ENCODE peak calls at places on chromosome 2, in nine cellular contexts. D is PC-3, C is A549, M is fibroblast of villous mesenchyme, J is cardiac fibroblast, V is upper lobe of right lung, Y is fibroblast of lung, B is upper lobe of left lung, O is adrenal gland. F is an unnamed sample.

GRCh38 chr2:43023791-43024514 is 202.5 kb downstream of the ZFP36L2 start:
- DNase-seq in D (no peak), C (no peak), M (no peak), J (no peak), V (no peak), Y (no peak), B (no peak), O (no peak), F (no peak)

GRCh38 chr2:100683231-100683630 is 120.4 kb downstream of the PDCL3 start:
- DNase-seq in D (no peak), C (no peak), M (no peak), J (no peak), V (no peak), Y (no peak), B (no peak), O (no peak), F (no peak)

GRCh38 chr2:173146590-173146989 is 70.9 kb downstream of the MAP3K20 start:
- DNase-seq in D (peak), C (no peak), M (no peak), J (peak), V (no peak), Y (peak), B (no peak), O (no peak), F (peak)

GRCh38 chr2:64644240-64645013 is 9.3 kb downstream of the SERTAD2 start:
- DNase-seq in D (peak), C (peak), M (peak), J (peak), V (peak), Y (peak), B (peak), O (peak), F (peak)

GRCh38 chr2:85838181-85838580 is 50.6 kb downstream of the ST3GAL5 start:
- DNase-seq in D (no peak), C (peak), M (no peak), J (peak), V (no peak), Y (no peak), B (no peak), O (no peak), F (peak)

GRCh38 chr2:226216578-226216977 is 583.0 kb downstream of the IRS1 start:
- DNase-seq in D (no peak), C (no peak), M (no peak), J (no peak), V (no peak), Y (no peak), B (no peak), O (no peak), F (no peak)

GRCh38 chr2:56534321-56534720 is 350.5 kb downstream of the CCDC85A start:
- DNase-seq in D (no peak), C (no peak), M (peak), J (peak), V (no peak), Y (peak), B (no peak), O (no peak), F (no peak)

GRCh38 chr2:100889286-100889685 is 69.3 kb downstream of the NPAS2 start:
- DNase-seq in D (no peak), C (no peak), M (no peak), J (no peak), V (no peak), Y (no peak), B (no peak), O (no peak), F (no peak)

GRCh38 chr2:218883491-218884490 is 3.1 kb downstream of the WNT10A start:
- DNase-seq in D (no peak), C (no peak), M (no peak), J (no peak), V (peak), Y (no peak), B (peak), O (no peak), F (no peak)

GRCh38 chr2:96175951-96176350 is 30.7 kb upstream of the DUSP2 start:
- DNase-seq in D (no peak), C (no peak), M (peak), J (peak), V (no peak), Y (peak), B (no peak), O (peak), F (peak)

GRCh38 chr2:15939556-15939853 is 845 bp upstream of the MYCN start:
- DNase-seq in D (peak), C (no peak), M (no peak), J (no peak), V (peak), Y (peak), B (peak), O (no peak), F (no peak)

GRCh38 chr2:15941483-15941853 is 1.1 kb downstream of the MYCN start:
- DNase-seq in D (no peak), C (no peak), M (no peak), J (no peak), V (no peak), Y (no peak), B (peak), O (no peak), F (no peak)

GRCh38 chr2:15940661-15941482 is 522 bp downstream of the MYCN start:
- DNase-seq in D (no peak), C (peak), M (no peak), J (no peak), V (no peak), Y (no peak), B (peak), O (no peak), F (no peak)

GRCh38 chr2:15938803-15939555 is 1.4 kb upstream of the MYCN start:
- DNase-seq in D (no peak), C (no peak), M (no peak), J (no peak), V (no peak), Y (no peak), B (no peak), O (no peak), F (no peak)

GRCh38 chr2:15939854-15940660 is at the start of gene MYCN:
- DNase-seq in D (no peak), C (peak), M (peak), J (peak), V (no peak), Y (no peak), B (peak), O (peak), F (peak)
- TF ChIP-seq CTCF in D (peak), C (peak), M (peak), J (no peak), V (no peak), Y (no peak), B (peak), O (peak), F (peak)

GRCh38 chr2:55027226-55027625 is 23.0 kb downstream of the RTN4 start:
- DNase-seq in D (no peak), C (no peak), M (no peak), J (no peak), V (no peak), Y (no peak), B (no peak), O (no peak), F (no peak)

GRCh38 chr2:55025082-55025481 is 25.2 kb downstream of the RTN4 start:
- DNase-seq in D (no peak), C (no peak), M (no peak), J (no peak), V (no peak), Y (no peak), B (no peak), O (no peak), F (peak)

GRCh38 chr2:55022486-55022885 is 27.8 kb downstream of the RTN4 start:
- DNase-seq in D (no peak), C (no peak), M (no peak), J (no peak), V (no peak), Y (no peak), B (no peak), O (no peak), F (no peak)

GRCh38 chr2:55026202-55026601 is 24.0 kb downstream of the RTN4 start:
- DNase-seq in D (no peak), C (no peak), M (peak), J (peak), V (no peak), Y (no peak), B (no peak), O (no peak), F (peak)

DNA sequence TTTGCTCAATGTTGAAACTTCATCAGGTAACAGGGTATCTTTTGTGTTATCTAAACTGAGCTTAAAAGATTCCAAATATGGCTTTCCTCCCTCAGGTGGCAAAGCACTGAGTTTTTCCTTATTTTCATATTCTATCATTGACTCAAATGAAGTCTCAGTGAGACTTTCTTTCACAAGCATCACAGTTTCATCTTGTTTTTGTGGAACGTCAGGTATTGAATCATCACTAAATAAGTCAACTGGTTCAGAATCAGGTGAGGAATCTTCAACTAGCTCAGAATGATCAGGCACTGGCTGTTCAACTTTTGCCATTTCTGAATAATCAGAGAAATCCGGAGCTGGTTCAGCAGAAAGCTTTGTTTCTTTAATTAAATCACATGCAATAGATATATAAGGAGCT is 24.6 kb downstream of the RTN4 start:
- DNase-seq in D (no peak), C (no peak), M (no peak), J (no peak), V (no peak), Y (no peak), B (no peak), O (no peak), F (no peak)
- H3K4me3 ChIP-seq in D (no peak), C (no peak), M (no peak), J (no peak), V (no peak), Y (no peak), B (no peak), O (no peak), F (no peak)

GRCh38 chr2:179990676-179991317 is 16.3 kb downstream of the CWC22 start:
- DNase-seq in D (no peak), C (no peak), M (no peak), J (no peak), V (no peak), Y (no peak), B (no peak), O (no peak), F (no peak)

GRCh38 chr2:179987916-179988315 is 19.2 kb downstream of the CWC22 start:
- DNase-seq in D (no peak), C (no peak), M (no peak), J (no peak), V (no peak), Y (no peak), B (peak), O (no peak), F (no peak)

GRCh38 chr2:179995735-179996134 is 11.4 kb downstream of the CWC22 start:
- DNase-seq in D (no peak), C (no peak), M (no peak), J (no peak), V (no peak), Y (no peak), B (no peak), O (no peak), F (no peak)

DNA sequence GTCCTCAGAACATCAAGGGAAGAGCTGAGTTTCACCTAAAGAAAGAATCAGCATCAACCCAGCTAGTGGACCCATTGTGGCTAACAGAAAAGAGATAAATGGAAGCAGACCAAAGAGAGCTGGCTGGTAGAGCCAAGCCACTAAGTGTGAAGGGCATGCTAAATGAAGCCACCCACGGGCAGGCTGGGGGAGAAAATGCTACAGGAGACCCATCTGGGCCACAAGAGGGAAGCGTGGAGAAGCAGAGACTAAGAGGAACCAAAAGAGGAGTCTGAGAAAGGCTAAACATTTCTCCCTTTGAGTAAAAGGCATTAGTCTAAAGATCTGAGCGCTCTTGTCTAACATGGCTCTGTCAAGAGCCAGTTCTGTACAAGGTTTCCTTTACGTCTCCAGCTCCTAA is 15.8 kb downstream of the CWC22 start:
- DNase-seq in D (peak), C (no peak), M (no peak), J (no peak), V (no peak), Y (no peak), B (no peak), O (no peak), F (peak)
- TF ChIP-seq CTCF in D (peak), C (no peak), M (no peak), J (peak), V (no peak), Y (peak), B (no peak), O (no peak), F (peak)

DNA sequence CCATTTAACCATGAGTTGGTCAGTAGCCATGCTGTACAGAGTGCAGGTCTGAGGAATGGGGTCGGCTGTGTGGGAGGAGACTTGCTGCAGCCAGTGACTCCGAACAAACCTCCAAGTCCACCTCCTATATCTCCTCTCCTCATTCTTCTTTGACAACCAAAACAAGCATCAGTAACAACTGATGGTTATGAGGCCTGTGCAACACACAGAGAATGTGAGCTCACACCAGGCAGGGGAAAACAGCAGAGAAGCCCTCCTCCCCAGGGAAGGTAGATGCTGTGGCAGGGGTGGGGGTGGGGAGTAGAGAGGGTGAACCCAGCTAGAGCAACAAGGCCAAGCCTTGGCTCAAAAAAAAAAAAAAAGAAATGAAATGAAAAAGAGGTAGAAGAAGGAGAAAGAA is 12.3 kb upstream of the CNGA3 start:
- DNase-seq in D (no peak), C (no peak), M (no peak), J (peak), V (no peak), Y (peak), B (no peak), O (no peak), F (peak)
- H3K4me3 ChIP-seq in D (peak), C (no peak), M (no peak), J (no peak), V (no peak), Y (no peak), B (no peak), O (no peak), F (no peak)

DNA sequence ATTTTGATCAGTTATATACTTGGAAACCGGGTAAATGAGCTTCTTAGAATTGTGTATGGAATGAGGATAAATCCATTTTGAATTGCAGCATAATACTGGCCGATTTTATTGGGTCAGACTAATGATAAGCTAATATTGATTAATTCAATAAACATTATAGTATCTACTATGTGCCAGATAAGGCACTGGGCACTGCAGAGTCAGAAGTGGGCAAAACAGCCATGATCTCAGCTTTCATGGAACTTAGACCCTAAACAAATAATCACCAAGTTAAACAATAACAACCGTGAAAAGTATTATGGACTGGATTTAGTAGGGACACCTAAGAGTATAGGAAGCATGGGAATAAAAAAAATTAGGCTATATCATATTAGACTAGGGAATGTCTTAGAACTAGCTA is 297.0 kb upstream of the PKDCC start:
- DNase-seq in D (no peak), C (no peak), M (no peak), J (no peak), V (no peak), Y (no peak), B (no peak), O (no peak), F (no peak)
- TF ChIP-seq CTCF in D (no peak), C (no peak), M (no peak), J (no peak), V (no peak), Y (no peak), B (no peak), O (no peak), F (no peak)

DNA sequence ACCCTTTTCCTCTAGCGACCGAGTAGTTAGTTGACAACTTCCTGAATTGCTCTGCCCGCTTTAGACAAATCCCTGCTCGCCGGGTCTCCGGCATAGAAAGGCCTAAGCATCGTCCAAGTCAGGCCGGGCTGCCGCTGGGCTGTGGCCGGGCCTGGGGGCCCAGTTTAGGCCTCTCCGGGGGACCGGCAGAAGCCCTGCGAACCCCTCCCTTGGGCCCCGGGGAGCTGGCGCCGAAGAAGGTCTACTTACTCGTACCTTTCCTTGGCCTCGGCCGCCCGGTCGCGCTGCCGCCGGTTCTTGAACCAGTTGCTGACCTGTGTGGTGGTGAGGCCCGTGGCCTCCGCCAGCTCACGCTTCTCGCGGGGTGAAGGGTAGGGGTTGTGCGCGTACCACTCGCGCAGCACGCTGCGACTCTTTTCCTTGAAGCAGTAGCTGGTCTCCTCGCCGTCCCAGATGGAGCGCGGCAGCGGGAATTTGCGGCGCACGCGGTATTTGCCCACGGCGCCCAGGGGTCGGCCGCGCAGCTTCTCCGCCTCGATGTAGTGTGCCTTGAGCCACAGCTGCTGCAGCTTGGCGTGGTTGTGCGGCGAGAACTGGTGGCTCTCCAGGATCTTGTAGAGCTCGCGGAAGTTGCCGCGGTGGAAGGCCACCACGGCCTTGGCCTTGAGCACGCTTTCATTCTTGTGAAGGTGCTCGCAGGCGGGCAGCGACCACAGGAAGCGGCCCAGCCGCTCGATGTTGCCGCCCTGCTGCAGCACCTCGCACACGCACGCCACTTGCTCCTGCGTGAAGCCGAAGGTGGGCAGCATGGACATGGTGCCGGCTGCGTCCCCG is 739 bp downstream of the SIX2 start:
- DNase-seq in D (peak), C (no peak), M (no peak), J (peak), V (peak), Y (peak), B (peak), O (no peak), F (no peak)
- H3K4me3 ChIP-seq in D (peak), C (no peak), M (peak), J (peak), V (peak), Y (no peak), B (no peak), O (peak), F (peak)

DNA sequence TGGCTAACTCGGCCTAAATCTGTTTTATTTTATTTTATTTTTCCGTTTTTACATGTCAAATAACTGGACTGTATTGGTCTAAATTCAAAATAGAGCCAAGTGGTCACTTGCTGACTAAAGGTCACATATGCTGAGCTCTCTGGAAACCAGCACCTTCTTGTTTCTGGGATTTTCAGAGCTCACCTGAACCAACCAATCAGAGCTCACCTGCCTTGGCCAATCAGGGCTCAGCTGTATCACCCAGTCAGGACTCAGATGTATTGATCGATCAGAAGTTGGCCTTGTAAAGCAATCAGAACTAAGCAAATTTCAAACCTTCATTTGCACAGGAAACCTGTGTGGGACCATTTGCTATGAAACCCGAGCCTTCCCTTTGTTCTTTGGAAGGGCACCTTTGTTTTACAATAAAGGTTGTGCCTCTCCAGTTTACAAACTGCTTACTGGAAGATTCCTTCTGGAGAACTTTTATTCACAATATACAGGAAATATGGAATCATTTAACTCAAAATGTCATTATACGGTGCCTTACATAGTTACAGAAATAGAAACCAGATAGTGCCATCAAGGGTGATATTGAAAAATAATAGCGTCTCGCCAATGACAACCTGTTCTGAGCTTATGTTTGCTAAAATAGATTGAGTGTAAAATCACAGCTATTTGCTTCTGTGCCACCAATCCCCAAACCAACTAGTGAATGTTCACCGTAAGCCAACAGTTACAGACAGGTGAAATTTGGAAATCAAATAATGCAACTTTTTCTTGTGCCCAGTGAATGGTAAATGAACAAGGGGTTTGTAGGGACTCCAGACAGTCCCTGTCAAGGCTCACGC is 17.3 kb upstream of the PSD4 start:
- DNase-seq in D (peak), C (no peak), M (no peak), J (no peak), V (no peak), Y (no peak), B (no peak), O (no peak), F (no peak)
- TF ChIP-seq CTCF in D (no peak), C (no peak), M (no peak), J (no peak), V (no peak), Y (no peak), B (no peak), O (no peak), F (no peak)

DNA sequence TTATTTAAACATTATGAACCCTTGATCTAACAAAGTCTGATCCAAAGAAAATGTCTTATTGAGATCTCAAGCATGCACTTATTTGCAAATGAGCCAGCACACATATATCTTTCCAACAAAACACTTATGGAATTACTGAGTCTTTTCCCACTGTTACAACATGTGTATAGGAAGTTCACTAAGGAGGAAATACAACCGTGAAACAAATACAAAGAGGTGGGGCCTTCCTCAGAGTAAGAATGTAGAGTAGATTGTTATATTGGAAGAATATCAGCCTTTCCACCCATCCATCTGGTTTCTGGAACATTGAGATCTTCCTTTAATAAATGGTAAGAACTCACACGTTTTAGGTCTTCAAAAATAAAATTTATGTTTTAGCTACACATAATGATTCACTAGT is 51.6 kb downstream of the TTC21B start:
- DNase-seq in D (no peak), C (no peak), M (no peak), J (no peak), V (no peak), Y (no peak), B (no peak), O (no peak), F (no peak)
- H3K4me3 ChIP-seq in D (no peak), C (no peak), M (no peak), J (no peak), V (no peak), Y (no peak), B (no peak), O (no peak), F (no peak)